ENCODE peak calls at places on chromosome X, in six cellular contexts. J is left lung, Z is GM12878, A is pancreas, Y is AG04450, V is GM23338. P is an unnamed sample.

GRCh38 chrX:109600114-109600710 is 24.8 kb downstream of the KCNE5 start:
- DNase-seq in J (peak; percentile 61), V (peak; percentile 32), Y (no peak), Z (no peak), A (no peak), P (no peak)

GRCh38 chrX:53684415-53685192 is 1.9 kb downstream of the HUWE1 start:
- DNase-seq in Y (no peak), V (peak; percentile 3), Z (no peak), A (no peak), J (peak; percentile 91), P (no peak)

GRCh38 chrX:65932173-65933084 is 107.5 kb downstream of the VSIG4 start:
- DNase-seq in V (peak; percentile 8), J (peak; percentile 66), Y (no peak), A (no peak), Z (no peak), P (no peak)

GRCh38 chrX:119698835-119699234 is 5.9 kb upstream of the SEPTIN6 start:
- DNase-seq in A (no peak), V (peak; percentile 82), Y (no peak), Z (no peak), J (no peak), P (no peak)

GRCh38 chrX:83419030-83419792 is 88.9 kb upstream of the POU3F4 start:
- DNase-seq in V (no peak), Z (no peak), Y (no peak), A (peak; percentile 44), J (no peak), P (no peak)

GRCh38 chrX:14359316-14359715 is 170.0 kb upstream of the GLRA2 start:
- DNase-seq in V (no peak), A (no peak), Y (no peak), J (no peak), Z (no peak), P (no peak)

GRCh38 chrX:115630204-115630603 is 69.2 kb downstream of the PLS3 start:
- DNase-seq in Z (no peak), J (no peak), V (no peak), Y (no peak), A (no peak), P (no peak)

GRCh38 chrX:45714864-45715263 is 514.2 kb upstream of the DIPK2B start:
- DNase-seq in Z (peak; percentile 7), A (no peak), Y (no peak), V (no peak), J (no peak), P (no peak)

GRCh38 chrX:30577362-30577961 is at the start of gene TASL:
- DNase-seq in Z (peak; percentile 94), Y (no peak), A (no peak), V (no peak), J (no peak), P (no peak)

GRCh38 chrX:104668550-104668949 is 102.6 kb downstream of the IL1RAPL2 start:
- DNase-seq in V (peak; percentile 33), J (no peak), Y (no peak), A (no peak), Z (no peak), P (no peak)

GRCh38 chrX:105323951-105324350 is 103.5 kb upstream of the TEX13A start:
- DNase-seq in V (no peak), Z (no peak), A (no peak), Y (no peak), J (no peak), P (no peak)

GRCh38 chrX:69024931-69025330 is 140.3 kb downstream of the PJA1 start:
- DNase-seq in Z (no peak), V (peak; percentile 5), Y (peak; percentile 15), J (peak; percentile 76), A (no peak), P (no peak)

GRCh38 chrX:66489339-66489738 is 149.5 kb downstream of the EDA2R start:
- DNase-seq in V (no peak), A (no peak), Y (no peak), Z (no peak), J (no peak), P (no peak)

GRCh38 chrX:120282697-120283096 is 28.6 kb downstream of the TMEM255A start:
- DNase-seq in Z (no peak), J (no peak), Y (no peak), V (no peak), A (no peak), P (no peak)

GRCh38 chrX:110531873-110532272 is 173.2 kb downstream of the RTL9 start:
- DNase-seq in A (no peak), J (no peak), Z (no peak), Y (no peak), V (no peak), P (no peak)

GRCh38 chrX:37912286-37912685 is 64.9 kb upstream of the DYNLT3 start:
- DNase-seq in J (no peak), Y (no peak), Z (no peak), A (no peak), V (no peak), P (no peak)

GRCh38 chrX:151902813-151903591 is 9.7 kb upstream of the MAGEA4 start:
- DNase-seq in A (no peak), V (no peak), J (no peak), Z (no peak), Y (peak; percentile 55), P (no peak)

GRCh38 chrX:110397353-110397752 is 38.7 kb downstream of the RTL9 start:
- DNase-seq in V (no peak), A (no peak), Z (no peak), Y (no peak), J (no peak), P (no peak)

GRCh38 chrX:13669246-13669689 is 16.3 kb downstream of the TCEANC start:
- DNase-seq in A (peak; percentile 65), V (no peak), Z (peak; percentile 89), Y (peak; percentile 92), J (no peak), P (no peak)

GRCh38 chrX:45623266-45623665 is 422.6 kb upstream of the DIPK2B start:
- DNase-seq in Z (no peak), Y (peak; percentile 76), V (no peak), A (no peak), J (no peak), P (no peak)

GRCh38 chrX:103687073-103687695 is 685 bp upstream of the MORF4L2 start:
- DNase-seq in Y (peak; percentile 42), V (no peak), J (peak; percentile 94), Z (no peak), A (peak; percentile 90), P (peak; percentile 77)

GRCh38 chrX:27728291-27728690 is 79.5 kb upstream of the MAGEB10 start:
- DNase-seq in A (no peak), Z (no peak), J (no peak), Y (no peak), V (no peak), P (no peak)

DNA sequence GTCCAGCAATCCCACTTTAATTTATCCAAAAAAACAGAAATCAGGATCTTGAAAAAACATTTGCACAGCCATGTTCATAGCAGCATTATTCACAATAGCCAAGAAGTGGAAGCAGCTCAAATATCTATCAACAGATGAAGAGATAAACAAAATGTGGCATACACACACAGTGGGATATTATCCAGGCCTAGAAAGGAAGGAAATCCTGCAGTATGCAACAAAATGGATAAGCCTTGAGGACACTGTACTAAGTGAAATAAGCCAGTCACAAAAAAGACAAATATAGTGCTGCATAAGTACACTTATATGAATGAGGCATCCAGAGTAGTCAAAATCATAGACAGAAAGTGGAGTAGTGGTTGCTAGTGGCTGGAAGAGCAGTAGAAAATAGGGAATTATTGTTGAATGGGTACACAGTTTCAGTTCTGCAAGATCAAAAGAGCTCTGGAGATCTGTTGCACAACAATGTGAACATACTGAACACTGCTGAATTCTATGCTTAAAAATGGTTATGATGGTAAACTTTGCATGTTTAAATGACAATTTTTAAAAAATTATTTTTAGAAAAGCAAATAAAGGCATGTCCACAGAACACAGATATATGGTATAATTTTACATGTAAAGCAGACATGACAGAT is 25.6 kb downstream of the CHM start:
- DNase-seq in A (no peak), V (no peak), J (no peak), Z (no peak), Y (no peak), P (no peak)
- TF ChIP-seq CTCF in A (no peak), V (no peak), J (no peak), Z (no peak), Y (no peak), P (no peak)

GRCh38 chrX:22652596-22652995 is 347.2 kb upstream of the DDX53 start:
- DNase-seq in Y (peak; percentile 8), V (peak; percentile 59), J (no peak), A (no peak), Z (no peak), P (no peak)

DNA sequence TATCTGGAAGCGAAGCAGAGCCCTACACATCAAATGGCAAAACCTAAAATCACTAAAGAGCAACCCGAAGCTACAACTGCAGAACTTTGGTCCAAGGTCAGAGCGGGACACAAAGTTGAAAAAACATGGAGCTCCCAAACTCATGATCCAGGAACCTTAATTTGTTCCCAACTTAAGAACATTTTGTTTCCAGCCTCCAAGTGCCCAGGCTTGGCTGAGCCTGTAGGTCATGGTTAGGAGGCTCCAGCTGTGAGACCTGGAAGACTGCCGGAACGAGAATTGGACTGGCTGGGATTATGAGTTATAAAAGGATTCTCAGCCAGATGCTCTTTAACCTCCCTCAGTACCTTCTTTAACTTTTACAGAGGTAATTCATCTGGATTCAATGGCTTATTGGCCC is 349.1 kb upstream of the DDX53 start:
- DNase-seq in J (no peak), V (no peak), Z (no peak), A (no peak), Y (no peak), P (no peak)
- H3K27me3 ChIP-seq in J (no peaks in the 10 kb centered on the region), V (no peaks in the 10 kb centered on the region), Z (no peaks in the 10 kb centered on the region), A (no peaks in the 10 kb centered on the region), Y (no peaks in the 10 kb centered on the region), P (no peaks in the 10 kb centered on the region)

GRCh38 chrX:155221351-155221750 is 5.1 kb downstream of the VBP1 start:
- DNase-seq in A (no peak), V (no peak), J (no peak), Y (no peak), Z (no peak), P (no peak)

GRCh38 chrX:155215443-155216178 is 649 bp upstream of the VBP1 start:
- DNase-seq in J (no peak), A (no peak), Y (no peak), V (no peak), Z (no peak), P (no peak)

GRCh38 chrX:155216940-155217450 is 735 bp downstream of the VBP1 start:
- DNase-seq in Z (peak; percentile 3), Y (no peak), J (no peak), A (no peak), V (peak; percentile 16), P (no peak)

GRCh38 chrX:155216179-155216939 is at the start of gene VBP1:
- DNase-seq in Z (peak; percentile 84), V (peak; percentile 93), A (peak; percentile 89), Y (peak; percentile 88), J (peak; percentile 93), P (peak; percentile 86)

DNA sequence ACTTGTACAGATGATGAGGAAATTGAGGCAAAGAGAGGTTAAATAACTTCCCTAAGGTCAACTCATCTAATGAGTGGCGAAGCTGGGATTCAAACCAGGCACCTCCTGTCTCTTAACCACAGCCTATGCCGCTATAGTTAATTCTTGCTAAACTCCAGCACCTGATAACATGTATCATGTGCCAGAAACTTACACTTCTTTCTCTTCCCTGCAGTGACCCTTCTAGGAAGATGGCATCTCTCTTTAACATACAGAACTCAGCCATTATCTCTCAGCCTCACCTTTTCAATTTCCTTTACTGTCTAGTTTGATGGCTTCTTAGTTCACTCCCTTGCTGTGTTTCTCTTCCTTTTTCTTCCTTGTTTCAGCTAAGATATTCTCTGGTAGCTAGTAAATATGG is 2.5 kb downstream of the VBP1 start:
- DNase-seq in V (no peak), A (no peak), J (no peak), Z (no peak), Y (no peak), P (no peak)
- H3K4me3 ChIP-seq in V (no peak overlapping the region), A (no peak overlapping the region), J (no peak overlapping the region), Z (peak overlapping the region; percentile 41), Y (no peak overlapping the region), P (no peak overlapping the region)

GRCh38 chrX:133921764-133922389 is 63.5 kb downstream of the GPC3 start:
- DNase-seq in Z (no peak), Y (no peak), V (peak; percentile 82), A (peak; percentile 78), J (no peak), P (peak; percentile 14)
- TF ChIP-seq CTCF in Z (peak; percentile 59), Y (peak; percentile 34), V (peak; percentile 66), A (peak; percentile 47), J (peak; percentile 17), P (no peak)

P was measured in CD8-positive, alpha-beta T cell.